ENCODE peak calls at places on chromosomes 16 and 17, in seven cellular contexts. One of them, this sample, is unnamed.

GRCh38 chr17:74215332-74215727 is 2.0 kb downstream of the TTYH2 start:
- DNase-seq in Caco-2: no peak
- DNase-seq in ovary: no peak
- DNase-seq in aorta: no peak
- DNase-seq in DND-41: no peak
- DNase-seq in CD8-positive, alpha-beta memory T cell: no peak
- DNase-seq in cardiac fibroblast: no peak
- DNase-seq in this sample: no peak

GRCh38 chr17:81685108-81685507 is 1.3 kb downstream of the HGS start:
- DNase-seq in Caco-2: no peak
- DNase-seq in ovary: no peak
- DNase-seq in aorta: no peak
- DNase-seq in DND-41: peak
- DNase-seq in CD8-positive, alpha-beta memory T cell: no peak
- DNase-seq in cardiac fibroblast: peak
- DNase-seq in this sample: no peak

GRCh38 chr17:82297804-82298537 is 19.4 kb downstream of the CD7 start:
- DNase-seq in Caco-2: no peak
- DNase-seq in ovary: peak
- DNase-seq in aorta: peak
- DNase-seq in DND-41: peak
- DNase-seq in CD8-positive, alpha-beta memory T cell: peak
- DNase-seq in cardiac fibroblast: peak
- DNase-seq in this sample: peak

GRCh38 chr16:62738631-62739030 is 702.4 kb upstream of the CDH8 start:
- DNase-seq in Caco-2: no peak
- DNase-seq in ovary: no peak
- DNase-seq in aorta: no peak
- DNase-seq in DND-41: no peak
- DNase-seq in CD8-positive, alpha-beta memory T cell: no peak
- DNase-seq in cardiac fibroblast: no peak
- DNase-seq in this sample: no peak

GRCh38 chr16:25009822-25010221 is 5.3 kb downstream of the ARHGAP17 start:
- DNase-seq in Caco-2: no peak
- DNase-seq in ovary: no peak
- DNase-seq in aorta: no peak
- DNase-seq in DND-41: no peak
- DNase-seq in CD8-positive, alpha-beta memory T cell: no peak
- DNase-seq in cardiac fibroblast: peak
- DNase-seq in this sample: no peak

GRCh38 chr16:86512860-86513470 is 2.6 kb downstream of the FOXF1 start:
- DNase-seq in Caco-2: no peak
- DNase-seq in ovary: no peak
- DNase-seq in aorta: peak
- DNase-seq in DND-41: no peak
- DNase-seq in CD8-positive, alpha-beta memory T cell: no peak
- DNase-seq in cardiac fibroblast: no peak
- DNase-seq in this sample: no peak

GRCh38 chr16:85293899-85294642 is 181.8 kb upstream of the CIBAR2 start:
- DNase-seq in Caco-2: no peak
- DNase-seq in ovary: no peak
- DNase-seq in aorta: no peak
- DNase-seq in DND-41: no peak
- DNase-seq in CD8-positive, alpha-beta memory T cell: no peak
- DNase-seq in cardiac fibroblast: no peak
- DNase-seq in this sample: no peak

GRCh38 chr16:17566075-17566474 is 95.3 kb upstream of the XYLT1 start:
- DNase-seq in Caco-2: no peak
- DNase-seq in ovary: no peak
- DNase-seq in aorta: no peak
- DNase-seq in DND-41: no peak
- DNase-seq in CD8-positive, alpha-beta memory T cell: no peak
- DNase-seq in cardiac fibroblast: no peak
- DNase-seq in this sample: no peak

GRCh38 chr17:1007310-1008007 is 10.5 kb downstream of the TIMM22 start:
- DNase-seq in Caco-2: no peak
- DNase-seq in ovary: no peak
- DNase-seq in aorta: no peak
- DNase-seq in DND-41: no peak
- DNase-seq in CD8-positive, alpha-beta memory T cell: no peak
- DNase-seq in cardiac fibroblast: no peak
- DNase-seq in this sample: no peak

GRCh38 chr17:34443832-34444469 is 80.9 kb upstream of the CCL1 start:
- DNase-seq in Caco-2: peak
- DNase-seq in ovary: no peak
- DNase-seq in aorta: no peak
- DNase-seq in DND-41: no peak
- DNase-seq in CD8-positive, alpha-beta memory T cell: no peak
- DNase-seq in cardiac fibroblast: no peak
- DNase-seq in this sample: no peak

GRCh38 chr17:80765241-80766022 is 220.8 kb downstream of the RPTOR start:
- DNase-seq in Caco-2: no peak
- DNase-seq in ovary: no peak
- DNase-seq in aorta: no peak
- DNase-seq in DND-41: peak
- DNase-seq in CD8-positive, alpha-beta memory T cell: no peak
- DNase-seq in cardiac fibroblast: no peak
- DNase-seq in this sample: peak

GRCh38 chr16:23496826-23497542 is 13.3 kb downstream of the GGA2 start:
- DNase-seq in Caco-2: peak
- DNase-seq in ovary: no peak
- DNase-seq in aorta: no peak
- DNase-seq in DND-41: no peak
- DNase-seq in CD8-positive, alpha-beta memory T cell: no peak
- DNase-seq in cardiac fibroblast: peak
- DNase-seq in this sample: no peak

GRCh38 chr17:72764632-72765041 is 327.9 kb downstream of the SLC39A11 start:
- DNase-seq in Caco-2: no peak
- DNase-seq in ovary: no peak
- DNase-seq in aorta: no peak
- DNase-seq in DND-41: no peak
- DNase-seq in CD8-positive, alpha-beta memory T cell: no peak
- DNase-seq in cardiac fibroblast: no peak
- DNase-seq in this sample: no peak

GRCh38 chr17:59093702-59094231 is 12.9 kb downstream of the TRIM37 start:
- DNase-seq in Caco-2: peak
- DNase-seq in ovary: no peak
- DNase-seq in aorta: no peak
- DNase-seq in DND-41: no peak
- DNase-seq in CD8-positive, alpha-beta memory T cell: no peak
- DNase-seq in cardiac fibroblast: peak
- DNase-seq in this sample: no peak

GRCh38 chr16:69182730-69183416 is 4.1 kb upstream of the SNTB2 start:
- DNase-seq in Caco-2: no peak
- DNase-seq in ovary: no peak
- DNase-seq in aorta: no peak
- DNase-seq in DND-41: no peak
- DNase-seq in CD8-positive, alpha-beta memory T cell: no peak
- DNase-seq in cardiac fibroblast: no peak
- DNase-seq in this sample: no peak

GRCh38 chr16:7513429-7513828 is 180.8 kb downstream of the RBFOX1 start:
- DNase-seq in Caco-2: no peak
- DNase-seq in ovary: no peak
- DNase-seq in aorta: no peak
- DNase-seq in DND-41: peak
- DNase-seq in CD8-positive, alpha-beta memory T cell: no peak
- DNase-seq in cardiac fibroblast: no peak
- DNase-seq in this sample: peak

GRCh38 chr16:86240716-86241363 is 269.5 kb upstream of the FOXF1 start:
- DNase-seq in Caco-2: no peak
- DNase-seq in ovary: no peak
- DNase-seq in aorta: no peak
- DNase-seq in DND-41: no peak
- DNase-seq in CD8-positive, alpha-beta memory T cell: no peak
- DNase-seq in cardiac fibroblast: no peak
- DNase-seq in this sample: no peak

GRCh38 chr16:85777583-85778310 is 21.6 kb downstream of the EMC8 start:
- DNase-seq in Caco-2: no peak
- DNase-seq in ovary: no peak
- DNase-seq in aorta: peak
- DNase-seq in DND-41: no peak
- DNase-seq in CD8-positive, alpha-beta memory T cell: no peak
- DNase-seq in cardiac fibroblast: no peak
- DNase-seq in this sample: no peak

GRCh38 chr16:10729649-10730048 is 14.0 kb upstream of the NUBP1 start:
- DNase-seq in Caco-2: no peak
- DNase-seq in ovary: no peak
- DNase-seq in aorta: peak
- DNase-seq in DND-41: no peak
- DNase-seq in CD8-positive, alpha-beta memory T cell: no peak
- DNase-seq in cardiac fibroblast: peak
- DNase-seq in this sample: no peak

GRCh38 chr16:66511615-66512500 is 38.1 kb downstream of the TK2 start:
- DNase-seq in Caco-2: no peak
- DNase-seq in ovary: no peak
- DNase-seq in aorta: peak
- DNase-seq in DND-41: no peak
- DNase-seq in CD8-positive, alpha-beta memory T cell: no peak
- DNase-seq in cardiac fibroblast: peak
- DNase-seq in this sample: no peak

DNA sequence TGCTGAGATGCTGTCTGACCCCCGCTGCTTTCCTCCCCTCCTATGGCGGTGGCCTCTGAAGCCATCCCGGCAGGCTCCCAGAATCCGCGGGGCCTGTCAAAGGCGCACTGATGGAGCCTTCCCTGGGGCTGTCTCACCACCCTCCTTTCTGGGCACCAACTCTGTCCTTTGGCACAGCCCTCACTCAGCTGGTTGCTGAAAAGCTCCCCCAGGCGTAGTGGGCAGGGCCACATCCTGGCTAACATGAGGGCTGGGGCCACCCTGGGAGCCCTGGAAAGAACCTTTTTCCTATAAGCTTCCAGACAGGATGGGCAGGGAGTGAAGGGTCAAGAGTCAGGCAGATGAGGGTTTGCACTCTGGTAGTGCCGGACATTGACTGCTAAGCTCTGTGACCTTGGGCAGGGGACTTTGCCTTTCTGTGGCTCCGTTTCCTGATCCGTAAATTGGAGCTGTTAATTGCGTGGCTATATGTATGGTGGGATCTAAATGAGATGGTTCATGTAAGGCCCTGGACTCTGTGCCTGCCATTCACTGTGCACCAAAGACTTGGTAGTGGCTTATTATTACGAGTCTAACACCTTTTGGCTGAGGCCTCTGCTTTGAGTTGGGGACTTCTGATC is 27.6 kb upstream of the LASP1NB start:
- DNase-seq in Caco-2: no peak
- DNase-seq in ovary: no peak
- DNase-seq in aorta: no peak
- DNase-seq in DND-41: no peak
- DNase-seq in CD8-positive, alpha-beta memory T cell: no peak
- DNase-seq in cardiac fibroblast: no peak
- DNase-seq in this sample: no peak
- H3K4me3 ChIP-seq in Caco-2: no peak
- H3K4me3 ChIP-seq in ovary: no peak
- H3K4me3 ChIP-seq in aorta: no peak
- H3K4me3 ChIP-seq in DND-41: no peak
- H3K4me3 ChIP-seq in CD8-positive, alpha-beta memory T cell: peak
- H3K4me3 ChIP-seq in cardiac fibroblast: no peak
- H3K4me3 ChIP-seq in this sample: peak

GRCh38 chr17:8856869-8857575 is 10.5 kb downstream of the PIK3R6 start:
- DNase-seq in Caco-2: no peak
- DNase-seq in ovary: no peak
- DNase-seq in aorta: peak
- DNase-seq in DND-41: peak
- DNase-seq in CD8-positive, alpha-beta memory T cell: no peak
- DNase-seq in cardiac fibroblast: no peak
- DNase-seq in this sample: peak
- H3K4me3 ChIP-seq in Caco-2: no peak
- H3K4me3 ChIP-seq in ovary: no peak
- H3K4me3 ChIP-seq in aorta: no peak
- H3K4me3 ChIP-seq in DND-41: no peak
- H3K4me3 ChIP-seq in CD8-positive, alpha-beta memory T cell: no peak
- H3K4me3 ChIP-seq in cardiac fibroblast: no peak
- H3K4me3 ChIP-seq in this sample: no peak

DNA sequence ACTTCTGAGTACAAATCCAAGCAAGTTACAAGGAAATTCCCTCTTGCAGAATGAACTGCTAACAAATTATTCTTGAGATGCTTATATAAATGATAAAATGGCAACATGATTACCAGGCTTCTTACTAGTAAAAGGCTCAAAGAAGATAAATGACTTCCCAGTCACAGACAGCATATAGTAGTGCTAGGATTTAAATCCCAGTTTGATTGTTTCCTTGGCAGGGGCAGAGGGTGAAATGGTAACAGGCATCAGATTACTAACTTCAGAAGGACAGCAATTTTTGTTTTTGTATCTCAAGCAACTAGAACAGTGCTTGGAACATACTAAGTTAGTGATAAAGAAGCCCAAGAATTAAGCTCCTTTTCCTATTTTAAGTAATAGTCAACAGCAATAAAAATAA is 102.8 kb downstream of the SSH2 start:
- DNase-seq in Caco-2: no peak
- DNase-seq in ovary: no peak
- DNase-seq in aorta: no peak
- DNase-seq in DND-41: no peak
- DNase-seq in CD8-positive, alpha-beta memory T cell: no peak
- DNase-seq in cardiac fibroblast: no peak
- DNase-seq in this sample: no peak
- H3K4me3 ChIP-seq in Caco-2: no peak
- H3K4me3 ChIP-seq in ovary: no peak
- H3K4me3 ChIP-seq in aorta: no peak
- H3K4me3 ChIP-seq in DND-41: no peak
- H3K4me3 ChIP-seq in CD8-positive, alpha-beta memory T cell: no peak
- H3K4me3 ChIP-seq in cardiac fibroblast: no peak
- H3K4me3 ChIP-seq in this sample: no peak

GRCh38 chr17:4232168-4232813 is 31.5 kb downstream of the ANKFY1 start:
- DNase-seq in Caco-2: no peak
- DNase-seq in ovary: no peak
- DNase-seq in aorta: no peak
- DNase-seq in DND-41: no peak
- DNase-seq in CD8-positive, alpha-beta memory T cell: no peak
- DNase-seq in cardiac fibroblast: peak
- DNase-seq in this sample: peak

GRCh38 chr17:4230142-4230541 is 33.6 kb downstream of the ANKFY1 start:
- DNase-seq in Caco-2: no peak
- DNase-seq in ovary: peak
- DNase-seq in aorta: no peak
- DNase-seq in DND-41: no peak
- DNase-seq in CD8-positive, alpha-beta memory T cell: no peak
- DNase-seq in cardiac fibroblast: peak
- DNase-seq in this sample: no peak

GRCh38 chr17:4233668-4234258 is 30.0 kb downstream of the ANKFY1 start:
- DNase-seq in Caco-2: no peak
- DNase-seq in ovary: no peak
- DNase-seq in aorta: no peak
- DNase-seq in DND-41: no peak
- DNase-seq in CD8-positive, alpha-beta memory T cell: no peak
- DNase-seq in cardiac fibroblast: no peak
- DNase-seq in this sample: no peak

GRCh38 chr17:4234406-4234805 is 29.4 kb downstream of the ANKFY1 start:
- DNase-seq in Caco-2: no peak
- DNase-seq in ovary: no peak
- DNase-seq in aorta: no peak
- DNase-seq in DND-41: no peak
- DNase-seq in CD8-positive, alpha-beta memory T cell: no peak
- DNase-seq in cardiac fibroblast: peak
- DNase-seq in this sample: no peak

DNA sequence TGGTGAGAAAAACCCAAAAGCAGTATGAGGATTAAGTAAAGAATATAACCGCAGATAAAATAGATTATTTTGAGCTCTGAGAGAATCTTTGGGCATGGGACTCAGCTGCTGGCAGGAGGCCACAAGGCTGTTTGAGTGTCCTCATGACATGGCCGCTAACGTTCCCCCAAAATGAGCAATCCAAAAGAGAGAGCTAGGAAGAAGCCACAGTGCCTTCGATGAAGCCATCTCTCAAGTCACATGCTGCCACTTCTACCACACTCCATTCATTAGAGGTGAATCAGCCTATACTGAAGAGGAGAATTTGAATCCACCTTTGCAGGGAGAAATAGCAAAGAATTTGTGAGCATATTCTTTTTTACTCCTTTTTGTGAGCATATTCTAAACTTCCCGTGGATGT is 34.2 kb downstream of the ANKFY1 start:
- DNase-seq in Caco-2: no peak
- DNase-seq in ovary: peak
- DNase-seq in aorta: peak
- DNase-seq in DND-41: no peak
- DNase-seq in CD8-positive, alpha-beta memory T cell: no peak
- DNase-seq in cardiac fibroblast: peak
- DNase-seq in this sample: no peak
- H3K4me3 ChIP-seq in Caco-2: no peak
- H3K4me3 ChIP-seq in ovary: no peak
- H3K4me3 ChIP-seq in aorta: peak
- H3K4me3 ChIP-seq in DND-41: no peak
- H3K4me3 ChIP-seq in CD8-positive, alpha-beta memory T cell: no peak
- H3K4me3 ChIP-seq in cardiac fibroblast: peak
- H3K4me3 ChIP-seq in this sample: no peak

This sample was measured in Jurkat, Clone E6-1.